ENCODE peak calls at places on chromosomes 6 and 20, in eight cellular contexts. S is nephron progenitor cell, K is Ammon's horn, R is NCI-H510A, Y is HepG2, W is left lung, I is T1000, G is glomerular endothelial cell. F is an unnamed sample.

GRCh38 chr6:73418081-73418741 is 23.6 kb downstream of the DDX43 start:
- DNase-seq in K (no peak), G (no peak), R (no peak), I (no peak), W (no peak), S (no peak), Y (no peak), F (no peak)

GRCh38 chr6:31048090-31048489 is 37.8 kb downstream of the MUC22 start:
- DNase-seq in G (no peak), K (no peak), I (no peak), R (no peak), W (no peak), S (no peak), Y (no peak), F (no peak)

GRCh38 chr20:48614593-48615274 is 213.1 kb downstream of the PREX1 start:
- DNase-seq in Y (no peak), I (no peak), S (no peak), W (peak), K (no peak), R (no peak), G (no peak), F (no peak)

GRCh38 chr6:21098134-21098533 is 495.4 kb upstream of the SOX4 start:
- DNase-seq in I (no peak), G (no peak), K (no peak), W (no peak), Y (no peak), R (no peak), S (no peak), F (no peak)

GRCh38 chr20:46835418-46835817 is 59.2 kb upstream of the EYA2 start:
- DNase-seq in G (no peak), W (no peak), K (no peak), I (no peak), R (no peak), Y (peak), S (no peak), F (no peak)

GRCh38 chr6:106745824-106746610 is 116.6 kb downstream of the QRSL1 start:
- DNase-seq in R (no peak), W (no peak), G (no peak), K (no peak), I (peak), S (no peak), Y (peak), F (no peak)

GRCh38 chr6:154169193-154169847 is 130.3 kb downstream of the OPRM1 start:
- DNase-seq in S (no peak), W (no peak), R (no peak), K (peak), Y (no peak), I (no peak), G (no peak), F (no peak)

GRCh38 chr20:675453-676314 is at the start of gene SCRT2:
- DNase-seq in G (no peak), Y (peak), K (peak), I (peak), S (peak), R (no peak), W (peak), F (no peak)

GRCh38 chr6:107496041-107496440 is 6.1 kb downstream of the SOBP start:
- DNase-seq in Y (no peak), K (no peak), G (no peak), R (no peak), I (no peak), S (no peak), W (no peak), F (no peak)

GRCh38 chr20:14716251-14716650 is 378.8 kb upstream of the FLRT3 start:
- DNase-seq in K (no peak), G (no peak), Y (no peak), R (no peak), S (no peak), I (no peak), W (no peak), F (no peak)

GRCh38 chr6:52553719-52554118 is 23.1 kb downstream of the TRAM2 start:
- DNase-seq in W (no peak), S (no peak), Y (no peak), G (no peak), R (no peak), K (no peak), I (no peak), F (no peak)

F was measured in NCI-H2107.